ENCODE peak calls at places on chromosome 15, in five cellular contexts. R is T-helper 2 cell treated with Interferon-gamma antibody and Interleukin-4, amounts not matched to agents 5 μg/mL and 100 μg/mL, for 36 hours; G is heart right ventricle; D is foreskin keratinocyte; L is activated naive CD4-positive, alpha-beta T cell. S is an unnamed sample.
A peak's percentile ranks its signal among the peaks of the same experiment; 100 is the strongest.

GRCh38 chr15:71333839-71334238 is 218.6 kb downstream of the THSD4 start:
- DNase-seq in R (peak; percentile 17), G (no peak), D (no peak), L (no peak), S (no peak)

GRCh38 chr15:100520132-100520921 is 8.4 kb downstream of the CERS3 start:
- DNase-seq in D (no peak), G (no peak), R (no peak), L (no peak), S (no peak)

GRCh38 chr15:98151098-98151497 is 190.6 kb downstream of the ARRDC4 start:
- DNase-seq in D (no peak), L (no peak), G (no peak), R (no peak), S (no peak)

GRCh38 chr15:52651868-52652267 is 27.3 kb downstream of the ATOSA start:
- DNase-seq in R (peak; percentile 28), L (peak; percentile 5), D (peak; percentile 40), G (peak; percentile 79), S (peak; percentile 85)

GRCh38 chr15:36599824-36600365 is 20.5 kb downstream of the CDIN1 start:
- DNase-seq in G (no peak), D (no peak), R (no peak), L (no peak), S (no peak)

GRCh38 chr15:58666957-58667356 is 82.5 kb downstream of the ADAM10 start:
- DNase-seq in R (no peak), D (no peak), G (no peak), L (no peak), S (no peak)

GRCh38 chr15:75177360-75178071 is 24.2 kb upstream of the C15orf39 start:
- DNase-seq in D (no peak), L (no peak), R (no peak), G (no peak), S (peak; percentile 64)

GRCh38 chr15:25536801-25537310 is 98.0 kb upstream of the UBE3A start:
- DNase-seq in D (no peak), G (no peak), R (no peak), L (no peak), S (no peak)

GRCh38 chr15:98684995-98685525 is 36.7 kb downstream of the IGF1R start:
- DNase-seq in L (no peak), G (no peak), D (no peak), R (no peak), S (no peak)

GRCh38 chr15:35696767-35697231 is 150.8 kb upstream of the DPH6 start:
- DNase-seq in R (no peak), G (no peak), L (no peak), D (peak; percentile 90), S (no peak)

GRCh38 chr15:23565395-23566069 is at the start of gene MKRN3:
- DNase-seq in R (peak; percentile 7), G (no peak), D (no peak), L (no peak), S (no peak)

GRCh38 chr15:70127288-70127746 is 29.6 kb upstream of the TLE3 start:
- DNase-seq in L (no peak), G (peak; percentile 58), D (no peak), R (no peak), S (peak; percentile 52)

GRCh38 chr15:64883997-64884511 is 27.6 kb upstream of the ANKDD1A start:
- DNase-seq in R (peak; percentile 75), G (peak; percentile 80), L (peak; percentile 65), D (peak; percentile 86), S (peak; percentile 90)

GRCh38 chr15:98779463-98780071 is 131.2 kb downstream of the IGF1R start:
- DNase-seq in L (peak; percentile 61), D (no peak), R (peak; percentile 56), G (peak; percentile 83), S (no peak)

GRCh38 chr15:39077998-39078397 is 502.9 kb upstream of the THBS1 start:
- DNase-seq in R (no peak), L (no peak), D (no peak), G (no peak), S (no peak)

GRCh38 chr15:52408823-52409222 is 113.2 kb upstream of the MYO5C start:
- DNase-seq in G (no peak), D (no peak), L (no peak), R (no peak), S (no peak)

GRCh38 chr15:62047278-62047847 is 12.9 kb downstream of the VPS13C start:
- DNase-seq in G (no peak), D (no peak), R (no peak), L (no peak), S (no peak)

GRCh38 chr15:81279621-81280051 is 44.3 kb downstream of the STARD5 start:
- DNase-seq in R (no peak), G (no peak), D (no peak), L (no peak), S (peak; percentile 40)

GRCh38 chr15:89506026-89506686 is 9.8 kb upstream of the RHCG start:
- DNase-seq in G (no peak), D (no peak), L (no peak), R (no peak), S (peak; percentile 24)

GRCh38 chr15:78390242-78390641 is 47.8 kb upstream of the IREB2 start:
- DNase-seq in G (no peak), D (no peak), L (no peak), R (no peak), S (peak; percentile 7)

GRCh38 chr15:61712124-61712759 is 348.0 kb downstream of the VPS13C start:
- DNase-seq in G (no peak), L (no peak), D (no peak), R (no peak), S (no peak)

GRCh38 chr15:82047493-82048446 is 2.0 kb upstream of the MEX3B start:
- DNase-seq in G (peak; percentile 15), D (peak; percentile 18), L (no peak), R (no peak), S (no peak)

GRCh38 chr15:47184405-47185221 is 532.7 kb upstream of the SEMA6D start:
- DNase-seq in R (no peak), G (no peak), L (no peak), D (no peak), S (peak; percentile 57)

GRCh38 chr15:80317389-80318169 is 65.6 kb upstream of the CTXND1 start:
- DNase-seq in G (peak; percentile 28), D (peak; percentile 55), R (no peak), L (no peak), S (no peak)

GRCh38 chr15:100159436-100159835 is 182.3 kb downstream of the ADAMTS17 start:
- DNase-seq in D (no peak), L (no peak), R (no peak), G (no peak), S (peak; percentile 6)

GRCh38 chr15:59002418-59002859 is 15.0 kb downstream of the RNF111 start:
- DNase-seq in D (no peak), L (no peak), G (no peak), R (no peak), S (no peak)

GRCh38 chr15:40058476-40059140 is 19.6 kb upstream of the SRP14 start:
- DNase-seq in D (no peak), G (no peak), R (no peak), L (no peak), S (peak; percentile 51)

GRCh38 chr15:88382482-88382983 is 84.7 kb downstream of the MRPL46 start:
- DNase-seq in G (no peak), L (no peak), D (no peak), R (no peak), S (no peak)

GRCh38 chr15:40959331-40960141 is 6.3 kb downstream of the CHAC1 start:
- DNase-seq in R (no peak), D (no peak), L (no peak), G (no peak), S (peak; percentile 66)

GRCh38 chr15:91942676-91943417 is 89.3 kb downstream of the SLCO3A1 start:
- DNase-seq in D (peak; percentile 94), L (no peak), R (peak; percentile 50), G (peak; percentile 88), S (peak; percentile 91)

GRCh38 chr15:100686725-100687488 is 84.5 kb downstream of the ASB7 start:
- DNase-seq in G (no peak), L (no peak), R (no peak), D (no peak), S (no peak)

GRCh38 chr15:28918141-28918983 is 32.6 kb downstream of the APBA2 start:
- DNase-seq in G (no peak), D (no peak), L (no peak), R (no peak), S (peak; percentile 68)

GRCh38 chr15:91537868-91538267 is 315.6 kb upstream of the SLCO3A1 start:
- DNase-seq in D (no peak), R (no peak), G (no peak), L (no peak), S (no peak)

GRCh38 chr15:85854345-85855097 is 59.8 kb upstream of the KLHL25 start:
- DNase-seq in G (peak; percentile 40), L (no peak), R (peak; percentile 23), D (peak; percentile 34), S (no peak)

GRCh38 chr15:101359365-101359947 is 64.4 kb upstream of the SNRPA1 start:
- DNase-seq in L (no peak), D (peak; percentile 90), R (no peak), G (no peak), S (peak; percentile 94)

GRCh38 chr15:67244966-67245478 is 9.4 kb downstream of the AAGAB start:
- DNase-seq in L (no peak), R (no peak), G (no peak), D (no peak), S (no peak)